ENCODE peak calls at places on chromosomes 7 and 10, in ten cellular contexts. E is gastrocnemius medialis, X is suprapubic skin, F is spleen, B is sigmoid colon, N is tibial nerve, G is transverse colon, Y is Peyer's patch, R is A549, A is esophagus squamous epithelium. D is an unnamed sample. For H3K4me1, the result is how much of the 10 kb centered on the place peaks cover.

GRCh38 chr7:80869385-80869784 is 49.5 kb downstream of the SEMA3C start:
- DNase-seq in G (no peak), R (no peak), Y (no peak), X (no peak), E (no peak), A (no peak), N (no peak), B (no peak), F (no peak), D (no peak)

GRCh38 chr7:139471740-139472353 is 11.6 kb downstream of the KLRG2 start:
- DNase-seq in F (no peak), A (no peak), E (no peak), X (no peak), Y (no peak), R (peak), B (no peak), N (no peak), G (no peak), D (no peak)

GRCh38 chr7:100823140-100823525 is 4.2 kb downstream of the EPHB4 start:
- DNase-seq in Y (no peak), E (no peak), N (no peak), F (no peak), A (no peak), X (no peak), R (no peak), B (no peak), G (no peak), D (no peak)

GRCh38 chr10:76133597-76134255 is 702.3 kb downstream of the LRMDA start:
- DNase-seq in G (no peak), A (no peak), Y (no peak), X (no peak), N (no peak), B (no peak), R (no peak), F (no peak), E (no peak), D (no peak)

GRCh38 chr7:149238051-149238450 is 1.4 kb upstream of the ZNF212 start:
- DNase-seq in B (no peak), R (peak), Y (no peak), X (no peak), F (no peak), A (no peak), G (no peak), E (no peak), N (no peak), D (no peak)

GRCh38 chr10:14325325-14325955 is 5.3 kb downstream of the FRMD4A start:
- DNase-seq in R (peak), X (no peak), A (no peak), G (peak), E (no peak), Y (no peak), N (peak), F (peak), B (no peak), D (no peak)

GRCh38 chr10:71060636-71061426 is 151.5 kb upstream of the UNC5B start:
- DNase-seq in X (no peak), E (no peak), B (no peak), N (no peak), G (no peak), A (no peak), F (no peak), Y (no peak), R (no peak), D (no peak)

GRCh38 chr10:95500649-95501048 is 60.5 kb downstream of the SORBS1 start:
- DNase-seq in Y (no peak), F (no peak), A (no peak), B (no peak), G (no peak), E (peak), X (no peak), R (no peak), N (no peak), D (no peak)

GRCh38 chr10:69789164-69789576 is 12.5 kb upstream of the COL13A1 start:
- DNase-seq in X (no peak), E (no peak), B (no peak), Y (no peak), N (no peak), A (no peak), F (peak), R (no peak), G (no peak), D (no peak)

GRCh38 chr10:122487231-122487765 is 25.9 kb downstream of the HTRA1 start:
- DNase-seq in F (peak), R (no peak), G (peak), A (no peak), N (no peak), B (peak), X (no peak), Y (no peak), E (no peak), D (peak)

GRCh38 chr10:35876248-35876647 is 234.2 kb upstream of the FZD8 start:
- DNase-seq in F (no peak), N (no peak), B (no peak), R (peak), G (no peak), A (no peak), X (no peak), E (no peak), Y (no peak), D (no peak)

GRCh38 chr10:91022390-91022789 is 101.5 kb upstream of the ANKRD1 start:
- DNase-seq in R (no peak), E (no peak), Y (no peak), B (no peak), G (no peak), N (no peak), X (no peak), A (no peak), F (no peak), D (no peak)

GRCh38 chr10:107653832-107654287 is 489.4 kb upstream of the SORCS1 start:
- DNase-seq in G (peak), N (peak), Y (no peak), E (no peak), B (no peak), X (no peak), A (no peak), F (no peak), R (no peak), D (no peak)

GRCh38 chr10:96842896-96843723 is 11.0 kb downstream of the LCOR start:
- DNase-seq in F (no peak), R (no peak), A (no peak), X (no peak), G (no peak), Y (no peak), N (no peak), E (no peak), B (no peak), D (no peak)

GRCh38 chr10:25175527-25176420 is 973 bp downstream of the GPR158 start:
- DNase-seq in E (no peak), F (no peak), A (no peak), B (no peak), N (no peak), R (no peak), X (no peak), G (peak), Y (no peak), D (peak)

GRCh38 chr7:94697671-94697994 is 41.7 kb upstream of the SGCE start:
- DNase-seq in N (no peak), A (no peak), X (no peak), F (no peak), E (no peak), G (no peak), R (no peak), B (no peak), Y (no peak), D (no peak)

GRCh38 chr7:42745357-42746022 is 166.4 kb downstream of the C7orf25 start:
- DNase-seq in R (peak), N (peak), G (peak), F (no peak), A (no peak), X (no peak), B (no peak), E (peak), Y (no peak), D (peak)

GRCh38 chr7:84196007-84196551 is 1.5 kb upstream of the SEMA3A start:
- DNase-seq in G (no peak), N (no peak), B (no peak), Y (no peak), E (no peak), F (no peak), X (no peak), R (no peak), A (no peak), D (no peak)

GRCh38 chr7:23474098-23474828 is 4.0 kb upstream of the IGF2BP3 start:
- DNase-seq in Y (peak), X (peak), R (peak), N (peak), F (peak), A (no peak), G (peak), E (peak), B (peak), D (peak)

GRCh38 chr10:62177111-62177510 is 91.5 kb downstream of the RTKN2 start:
- DNase-seq in R (no peak), F (no peak), N (no peak), E (no peak), X (no peak), Y (no peak), G (no peak), B (no peak), A (no peak), D (no peak)

GRCh38 chr7:105787071-105787470 is 89.3 kb downstream of the ATXN7L1 start:
- DNase-seq in A (no peak), R (no peak), B (peak), N (no peak), Y (no peak), X (no peak), G (peak), F (peak), E (no peak), D (no peak)

GRCh38 chr7:17947606-17948005 is 7.3 kb upstream of the SNX13 start:
- DNase-seq in G (no peak), F (no peak), A (no peak), N (no peak), X (no peak), R (no peak), E (no peak), B (no peak), Y (no peak), D (no peak)

GRCh38 chr10:121956111-121957061 is 18.6 kb downstream of the NSMCE4A start:
- DNase-seq in A (no peak), N (no peak), G (no peak), B (no peak), R (no peak), Y (no peak), F (no peak), X (no peak), E (no peak), D (no peak)

GRCh38 chr10:62043493-62043938 is 142.0 kb downstream of the ARID5B start:
- DNase-seq in E (no peak), F (no peak), N (no peak), B (no peak), G (no peak), Y (no peak), A (no peak), X (no peak), R (no peak), D (no peak)

GRCh38 chr10:124592736-124593430 is 131.3 kb downstream of the LHPP start:
- DNase-seq in B (peak), G (no peak), A (no peak), N (no peak), F (peak), R (no peak), E (no peak), X (no peak), Y (no peak), D (no peak)

GRCh38 chr7:28348631-28349030 is 63.7 kb upstream of the CREB5 start:
- DNase-seq in G (no peak), F (no peak), B (no peak), X (no peak), N (no peak), R (no peak), E (no peak), A (no peak), Y (no peak), D (no peak)

GRCh38 chr10:61487506-61487905 is 34.3 kb upstream of the TMEM26 start:
- DNase-seq in R (no peak), E (no peak), G (no peak), Y (no peak), N (no peak), A (no peak), X (no peak), F (no peak), B (no peak), D (no peak)

GRCh38 chr10:33143160-33143728 is 185.2 kb upstream of the ITGB1 start:
- DNase-seq in G (no peak), E (no peak), F (no peak), N (no peak), A (no peak), X (no peak), Y (no peak), R (peak), B (peak), D (no peak)

GRCh38 chr10:64363687-64364086 is 842.5 kb downstream of the REEP3 start:
- DNase-seq in R (no peak), Y (no peak), F (no peak), G (no peak), X (no peak), N (no peak), E (no peak), A (no peak), B (no peak), D (no peak)

GRCh38 chr10:54796876-54797275 is 4.2 kb downstream of the PCDH15 start:
- DNase-seq in B (no peak), E (no peak), X (no peak), N (no peak), R (no peak), Y (no peak), F (no peak), G (no peak), A (no peak), D (no peak)

GRCh38 chr7:70744414-70744942 is 387.5 kb upstream of the GALNT17 start:
- DNase-seq in Y (no peak), A (no peak), F (no peak), E (no peak), R (no peak), X (no peak), G (no peak), B (no peak), N (no peak), D (no peak)

GRCh38 chr7:151707757-151708156 is 169.2 kb downstream of the PRKAG2 start:
- DNase-seq in Y (no peak), G (no peak), X (no peak), N (no peak), A (no peak), B (no peak), R (no peak), E (no peak), F (no peak), D (no peak)

GRCh38 chr7:151704969-151705743 is 171.8 kb downstream of the PRKAG2 start:
- DNase-seq in E (no peak), B (no peak), R (no peak), A (no peak), N (no peak), Y (no peak), F (no peak), G (no peak), X (no peak), D (peak)

GRCh38 chr7:151706568-151707469 is 170.1 kb downstream of the PRKAG2 start:
- DNase-seq in B (no peak), Y (no peak), R (no peak), X (no peak), E (no peak), G (peak), A (no peak), F (no peak), N (no peak), D (no peak)

GRCh38 chr7:151704284-151704968 is 172.5 kb downstream of the PRKAG2 start:
- DNase-seq in B (no peak), N (no peak), R (no peak), G (no peak), E (no peak), A (no peak), F (no peak), Y (no peak), X (no peak), D (no peak)

GRCh38 chr7:151705744-151706567 is 171.0 kb downstream of the PRKAG2 start:
- DNase-seq in F (no peak), R (peak), Y (no peak), N (no peak), E (peak), X (no peak), B (no peak), A (no peak), G (peak), D (no peak)
- TF ChIP-seq CTCF in F (peak), R (peak), Y (peak), N (peak), E (peak), X (no peak), B (no peak), A (peak), G (peak), D (peak)

DNA sequence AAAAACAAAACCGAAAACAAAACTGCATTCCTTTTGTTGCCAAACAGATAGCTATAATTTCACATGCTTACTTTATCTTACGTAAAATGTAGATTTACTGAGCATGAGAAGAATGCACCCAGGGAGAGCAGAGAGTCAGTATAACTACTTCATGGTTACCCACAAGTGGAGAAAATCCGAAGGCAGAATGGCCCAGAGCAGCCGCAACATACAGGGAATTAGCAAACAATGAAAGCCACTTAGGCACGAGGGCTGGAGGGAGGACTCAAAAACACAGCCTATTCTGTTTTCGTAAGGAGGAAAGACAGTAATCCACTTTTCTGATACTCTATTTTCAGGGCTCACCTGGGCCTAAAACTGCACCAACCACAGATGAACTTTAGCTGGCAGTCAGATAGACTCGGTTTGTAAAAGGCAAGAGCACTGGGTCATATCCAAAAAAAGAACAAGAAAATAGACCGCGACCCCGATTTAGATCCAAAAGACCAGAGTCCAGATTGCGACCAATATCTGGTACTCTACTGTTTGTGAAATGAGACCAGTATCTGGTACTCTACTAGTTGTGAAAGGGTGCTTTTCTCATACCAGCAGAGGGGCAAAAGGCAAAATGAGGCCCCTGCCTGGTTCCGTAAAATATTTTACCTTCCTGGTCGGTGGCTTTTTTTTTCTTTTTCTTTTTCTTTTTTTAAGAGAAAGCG is 1.3 kb downstream of the ITPRIP start:
- DNase-seq in N (no peak), F (peak), B (peak), E (no peak), A (no peak), X (no peak), G (no peak), Y (no peak), R (no peak), D (no peak)
- H3K4me1 ChIP-seq in N (half or more), F (half or more), B (under half), E (half or more), A (half or more), X (half or more), G (under half), Y (under half), R (half or more), D (half or more)

GRCh38 chr10:131899695-131900349 is 986 bp upstream of the PPP2R2D start:
- DNase-seq in R (peak), E (no peak), A (no peak), N (no peak), G (no peak), Y (no peak), F (peak), B (peak), X (no peak), D (no peak)

GRCh38 chr10:131899116-131899690 is 1.6 kb upstream of the PPP2R2D start:
- DNase-seq in N (no peak), X (no peak), R (no peak), E (no peak), B (no peak), G (no peak), A (no peak), F (peak), Y (peak), D (no peak)

GRCh38 chr10:131902211-131902610 is 1.4 kb downstream of the PPP2R2D start:
- DNase-seq in N (no peak), R (no peak), B (peak), A (no peak), G (no peak), F (peak), E (no peak), X (peak), Y (peak), D (no peak)

GRCh38 chr10:131901181-131901829 is 497 bp downstream of the PPP2R2D start:
- DNase-seq in E (no peak), X (peak), B (peak), Y (peak), R (peak), F (peak), A (no peak), N (no peak), G (peak), D (peak)

DNA sequence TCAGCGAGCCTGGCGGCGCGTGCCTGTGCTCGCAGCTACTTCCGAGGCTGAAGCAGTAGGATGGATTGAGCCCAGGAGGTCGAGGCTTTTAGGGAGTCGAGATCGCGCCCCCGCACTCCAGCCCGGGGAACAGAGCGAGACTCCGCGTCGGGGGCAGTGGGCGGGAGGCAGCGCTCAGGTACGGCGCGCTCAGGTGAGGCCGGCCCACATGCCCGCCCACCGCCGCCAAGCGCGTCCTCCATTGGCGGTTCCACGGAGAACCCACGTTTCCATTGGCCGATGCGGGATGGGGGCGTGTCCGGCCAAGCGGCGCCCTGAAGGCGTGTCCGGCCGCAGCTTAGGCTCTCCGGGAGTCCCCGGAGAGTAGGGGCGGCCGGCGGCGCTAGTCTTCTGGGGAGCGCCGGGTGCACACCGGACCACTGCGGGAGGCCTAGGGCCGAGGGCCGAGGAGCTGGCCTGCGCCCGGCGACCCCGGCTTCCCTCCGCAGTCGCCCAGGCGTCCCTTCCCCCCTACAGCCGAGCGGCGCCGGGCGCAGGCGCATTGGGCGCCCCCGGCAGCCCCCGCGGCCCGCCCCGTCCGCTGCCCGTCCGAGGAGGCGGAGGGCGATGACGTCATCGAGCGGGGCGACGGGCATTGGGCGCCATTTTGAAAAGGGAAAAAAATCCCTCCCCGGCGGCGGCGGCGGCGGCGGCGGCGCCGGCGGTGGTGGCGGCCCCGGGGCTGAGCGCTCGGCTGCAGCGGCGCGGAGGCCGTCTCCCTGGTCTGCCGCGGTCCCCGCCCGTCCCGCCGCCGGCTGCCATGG is at the start of gene PPP2R2D:
- DNase-seq in X (peak), R (peak), A (peak), N (peak), B (peak), F (peak), G (peak), E (peak), Y (peak), D (peak)
- TF ChIP-seq POLR2A in X (peak), R (peak), A (no peak), N (peak), B (no peak), F (no peak), G (peak), E (peak), Y (peak), D (no peak)

DNA sequence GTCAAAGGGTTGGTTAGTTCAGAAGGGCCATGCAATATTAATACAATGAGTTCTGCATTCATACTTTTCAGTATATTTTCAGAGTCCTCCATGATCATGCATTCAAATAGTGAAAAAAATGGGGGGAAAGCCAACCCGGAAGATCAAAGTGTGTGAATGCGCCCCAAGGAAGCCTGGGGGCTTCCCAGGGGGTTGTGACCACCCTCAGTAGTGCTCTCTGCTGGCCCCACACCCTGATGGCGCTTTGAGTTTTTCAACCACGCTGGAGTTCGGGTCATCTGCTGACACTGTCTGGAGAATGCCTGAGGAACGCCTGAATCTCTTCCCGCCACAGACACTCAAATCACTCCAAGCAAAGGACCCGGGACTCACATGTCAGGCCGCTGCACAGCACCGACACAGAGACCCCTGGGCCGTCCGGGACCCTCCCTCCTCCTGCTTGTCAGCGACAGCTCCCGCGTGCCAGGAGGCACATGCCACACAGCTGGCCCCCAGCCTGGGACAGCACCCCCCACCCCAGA is 1.0 kb downstream of the TNS3 start:
- DNase-seq in F (no peak), Y (no peak), E (no peak), N (no peak), X (no peak), A (no peak), R (no peak), G (no peak), B (no peak), D (no peak)
- TF ChIP-seq CTCF in F (no peak), Y (no peak), E (no peak), N (no peak), X (no peak), A (no peak), R (no peak), G (no peak), B (no peak), D (no peak)